ENCODE peak calls at places on chromosome 12, in four cellular contexts. F is T-helper 9 cell, J is GM20000, R is HFFc6. B is an unnamed sample.

GRCh38 chr12:128715485-128715884 is 108.3 kb downstream of the SLC15A4 start:
- DNase-seq in F (no peak), J (no peak), R (no peak), B (no peak)

GRCh38 chr12:114167431-114167830 is 201.3 kb upstream of the RBM19 start:
- DNase-seq in F (no peak), J (no peak), R (peak), B (no peak)

GRCh38 chr12:6118891-6119568 is 5.4 kb downstream of the VWF start:
- DNase-seq in F (no peak), J (no peak), R (no peak), B (no peak)

GRCh38 chr12:11497995-11498394 is 102.6 kb upstream of the PRB2 start:
- DNase-seq in F (no peak), J (peak), R (no peak), B (peak)

GRCh38 chr12:109795023-109795422 is 38.2 kb downstream of the TRPV4 start:
- DNase-seq in F (no peak), J (no peak), R (peak), B (no peak)

GRCh38 chr12:89370850-89371249 is 18.5 kb upstream of the DUSP6 start:
- DNase-seq in F (no peak), J (no peak), R (peak), B (no peak)

GRCh38 chr12:56129210-56129691 is 1.2 kb downstream of the ESYT1 start:
- DNase-seq in F (peak), J (peak), R (no peak), B (peak)

GRCh38 chr12:27551172-27551840 is 27.3 kb downstream of the PPFIBP1 start:
- DNase-seq in F (no peak), J (no peak), R (no peak), B (no peak)

GRCh38 chr12:100391856-100392255 is 35.0 kb downstream of the SLC17A8 start:
- DNase-seq in F (no peak), J (no peak), R (no peak), B (no peak)

B was measured in OCI-LY7.